ENCODE peak calls at places on chromosome 10, in five cellular contexts. Y is heart left ventricle; A is CD8-positive, alpha-beta T cell; T is GM23248; V is left ventricle myocardium inferior. I is an unnamed sample. For H3K4me1, the result is how much of the 10 kb centered on the place peaks cover.

GRCh38 chr10:47356708-47357107 is 8.5 kb downstream of the RBP3 start:
- DNase-seq in Y (no peak), A (no peak), T (no peak), V (no peak), I (no peak)

GRCh38 chr10:97780991-97781540 is 9.3 kb upstream of the SFRP5 start:
- DNase-seq in Y (peak), A (no peak), T (no peak), V (no peak), I (no peak)

GRCh38 chr10:90326498-90327267 is 531.2 kb downstream of the HTR7 start:
- DNase-seq in Y (no peak), A (no peak), T (no peak), V (no peak), I (no peak)

GRCh38 chr10:129844191-129844590 is 119.9 kb downstream of the EBF3 start:
- DNase-seq in Y (no peak), A (no peak), T (no peak), V (no peak), I (no peak)

GRCh38 chr10:32687116-32687515 is 241.2 kb downstream of the CCDC7 start:
- DNase-seq in Y (no peak), A (no peak), T (no peak), V (no peak), I (no peak)

GRCh38 chr10:119205926-119206602 is 1.3 kb upstream of the GRK5 start:
- DNase-seq in Y (peak), A (peak), T (no peak), V (peak), I (peak)

GRCh38 chr10:29535012-29535777 is 99.6 kb downstream of the SVIL start:
- DNase-seq in Y (peak), A (no peak), T (peak), V (peak), I (no peak)

GRCh38 chr10:3500408-3500856 is 284.6 kb downstream of the KLF6 start:
- DNase-seq in Y (peak), A (no peak), T (peak), V (peak), I (peak)

GRCh38 chr10:58266826-58267712 is 625 bp downstream of the IPMK start:
- DNase-seq in Y (peak), A (peak), T (peak), V (peak), I (peak)

GRCh38 chr10:31000071-31000787 is 31.4 kb downstream of the ZNF438 start:
- DNase-seq in Y (no peak), A (no peak), T (peak), V (no peak), I (no peak)

GRCh38 chr10:133590226-133590969 is 25.0 kb upstream of the SYCE1 start:
- DNase-seq in Y (no peak), A (no peak), T (no peak), V (no peak), I (no peak)

GRCh38 chr10:48254745-48255144 is 19.8 kb downstream of the FRMPD2 start:
- DNase-seq in Y (no peak), A (no peak), T (no peak), V (no peak), I (no peak)

GRCh38 chr10:129131439-129132122 is 335.5 kb upstream of the MGMT start:
- DNase-seq in Y (no peak), A (no peak), T (no peak), V (no peak), I (no peak)

GRCh38 chr10:131094406-131095108 is 217.0 kb downstream of the TCERG1L start:
- DNase-seq in Y (no peak), A (no peak), T (peak), V (no peak), I (peak)

GRCh38 chr10:58513189-58514101 is 773 bp downstream of the BICC1 start:
- DNase-seq in Y (peak), A (no peak), T (peak), V (peak), I (peak)

GRCh38 chr10:13681528-13681927 is 94.8 kb downstream of the PRPF18 start:
- DNase-seq in Y (no peak), A (no peak), T (no peak), V (no peak), I (no peak)

GRCh38 chr10:47359626-47360418 is 11.7 kb downstream of the RBP3 start:
- DNase-seq in Y (no peak), A (no peak), T (no peak), V (no peak), I (no peak)

GRCh38 chr10:42112331-42113157 is 525.8 kb downstream of the ZNF33B start:
- DNase-seq in Y (peak), A (no peak), T (no peak), V (no peak), I (no peak)

GRCh38 chr10:69336952-69337311 is 58.6 kb downstream of the HK1 start:
- DNase-seq in Y (no peak), A (no peak), T (no peak), V (no peak), I (no peak)

GRCh38 chr10:69334258-69335062 is 56.2 kb downstream of the HK1 start:
- DNase-seq in Y (no peak), A (no peak), T (no peak), V (no peak), I (no peak)

GRCh38 chr10:69333205-69333604 is 54.9 kb downstream of the HK1 start:
- DNase-seq in Y (no peak), A (no peak), T (peak), V (no peak), I (no peak)

GRCh38 chr10:69335613-69336012 is 57.3 kb downstream of the HK1 start:
- DNase-seq in Y (no peak), A (no peak), T (no peak), V (no peak), I (no peak)

DNA sequence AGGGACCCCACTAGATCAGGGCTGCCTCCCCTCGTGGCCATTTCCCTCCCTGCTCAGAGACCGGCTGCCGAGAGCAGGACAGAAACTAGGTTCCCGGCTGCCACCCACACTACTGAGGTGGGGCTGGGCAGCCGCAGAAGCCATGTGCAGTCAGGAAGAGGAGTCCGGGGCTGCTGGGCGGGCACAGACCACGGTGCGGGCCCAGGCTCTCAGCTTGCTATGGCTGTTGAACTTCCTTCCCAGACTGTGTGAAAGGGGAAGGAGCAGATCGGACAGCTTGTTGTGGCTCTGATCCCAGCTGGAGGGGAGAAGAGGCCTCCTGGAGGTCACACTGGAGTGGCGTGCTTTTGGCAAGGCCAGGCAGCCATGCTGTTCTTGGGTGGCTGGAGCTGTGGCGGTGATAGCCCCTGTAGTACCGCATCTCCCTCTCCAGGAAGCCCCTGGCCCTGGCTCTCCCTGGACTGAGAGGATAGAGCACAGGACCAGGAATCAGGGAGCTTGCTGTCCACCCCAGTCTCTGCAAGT is 56.8 kb downstream of the HK1 start:
- DNase-seq in Y (peak), A (no peak), T (no peak), V (peak), I (peak)
- H3K4me1 ChIP-seq in Y (half or more), A (under half), T (under half), V (half or more), I (half or more)

GRCh38 chr10:101837753-101838152 is 5.8 kb downstream of the KCNIP2 start:
- DNase-seq in Y (no peak), A (no peak), T (no peak), V (no peak), I (no peak)

GRCh38 chr10:101838416-101838970 is 5.1 kb downstream of the KCNIP2 start:
- DNase-seq in Y (no peak), A (no peak), T (no peak), V (no peak), I (no peak)

GRCh38 chr10:101839421-101840063 is 4.1 kb downstream of the KCNIP2 start:
- DNase-seq in Y (peak), A (peak), T (peak), V (peak), I (peak)

GRCh38 chr10:101840102-101840684 is 3.4 kb downstream of the KCNIP2 start:
- DNase-seq in Y (no peak), A (no peak), T (peak), V (no peak), I (no peak)

GRCh38 chr10:101839002-101839401 is 4.6 kb downstream of the KCNIP2 start:
- DNase-seq in Y (no peak), A (no peak), T (no peak), V (no peak), I (no peak)
- H3K4me1 ChIP-seq in Y (under half), A (under half), T (under half), V (half or more), I (half or more)

DNA sequence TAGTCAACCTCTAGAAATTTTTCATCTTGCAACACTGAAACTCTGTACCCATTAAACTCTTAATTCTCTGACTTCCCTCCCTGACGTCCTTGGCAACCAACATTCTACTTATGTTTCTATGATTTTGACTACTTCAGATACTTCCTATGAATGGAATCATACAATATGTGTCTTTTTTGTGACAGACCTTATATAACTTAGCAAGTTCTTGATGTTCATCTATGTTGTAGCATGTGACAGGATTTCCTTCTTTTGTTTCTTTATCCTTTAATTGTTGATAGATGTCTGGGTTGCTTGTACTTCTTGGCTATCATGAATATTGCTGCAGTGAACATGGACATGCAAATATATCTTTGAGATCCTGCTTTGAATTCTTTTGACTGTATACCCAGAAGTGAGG is 240.8 kb downstream of the ADK start:
- DNase-seq in Y (no peak), A (no peak), T (no peak), V (no peak), I (no peak)
- H3K4me1 ChIP-seq in Y (under half), A (under half), T (under half), V (under half), I (under half)

GRCh38 chr10:124014416-124015154 is 78.8 kb downstream of the CHST15 start:
- DNase-seq in Y (peak), A (no peak), T (no peak), V (no peak), I (no peak)

GRCh38 chr10:124016795-124017375 is 76.5 kb downstream of the CHST15 start:
- DNase-seq in Y (peak), A (no peak), T (no peak), V (no peak), I (no peak)

GRCh38 chr10:124013916-124014315 is 79.5 kb downstream of the CHST15 start:
- DNase-seq in Y (peak), A (no peak), T (no peak), V (no peak), I (no peak)

GRCh38 chr10:124017729-124018128 is 75.7 kb downstream of the CHST15 start:
- DNase-seq in Y (peak), A (no peak), T (no peak), V (no peak), I (no peak)

DNA sequence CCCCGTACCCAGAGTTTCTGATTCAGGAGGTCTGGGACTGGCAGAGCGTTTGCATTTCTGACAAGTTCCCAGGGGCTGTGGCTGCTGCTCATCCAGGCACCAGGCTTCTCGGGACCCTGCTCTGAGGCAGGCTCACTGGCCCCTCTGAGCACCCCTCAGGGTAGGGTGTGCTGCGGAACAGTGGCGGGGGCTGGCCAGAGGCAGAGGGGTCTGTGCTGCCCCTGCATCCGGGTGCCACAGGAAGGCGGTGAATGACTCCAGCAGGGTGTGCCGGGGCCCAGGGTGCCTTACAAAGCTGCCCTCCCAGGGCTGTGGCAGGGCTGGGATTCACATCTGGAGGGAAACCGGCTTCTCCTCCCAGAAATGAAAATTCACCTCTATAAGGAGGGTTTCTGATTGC is 77.4 kb downstream of the CHST15 start:
- DNase-seq in Y (peak), A (no peak), T (no peak), V (no peak), I (no peak)
- H3K4me1 ChIP-seq in Y (under half), A (under half), T (under half), V (under half), I (under half)

DNA sequence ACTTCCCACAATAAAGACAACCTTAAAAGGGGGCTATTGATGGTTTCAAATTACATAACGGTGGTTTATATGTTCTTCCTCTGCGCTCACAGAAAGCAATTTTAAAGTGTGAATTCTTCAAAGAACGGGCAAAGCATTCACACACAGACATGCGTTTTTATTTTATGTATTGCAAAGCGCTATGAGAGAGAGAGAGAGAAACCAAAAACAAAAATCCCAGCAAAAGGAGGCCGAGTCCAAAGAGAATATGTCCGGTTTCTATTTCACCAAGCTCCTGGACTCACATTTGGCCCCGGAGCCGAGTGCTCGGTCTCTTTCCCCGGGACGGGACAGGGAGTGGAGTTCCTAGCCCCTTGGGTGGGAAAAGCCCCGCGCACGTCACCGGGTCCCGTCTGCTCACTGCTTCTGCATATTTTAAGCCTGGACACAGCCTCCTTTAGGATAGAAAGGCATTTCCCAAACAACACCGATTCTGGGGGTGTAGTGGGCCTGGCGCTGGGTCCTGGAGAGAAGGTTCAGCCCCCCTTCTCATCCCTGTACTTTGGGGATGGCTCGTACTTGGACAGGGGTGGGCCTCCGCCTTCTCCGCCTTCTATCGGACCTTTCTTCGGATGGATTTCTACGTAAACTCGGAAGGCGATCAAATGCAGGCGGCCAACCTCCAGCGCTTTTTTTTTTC is 26.9 kb upstream of the VAX1 start:
- DNase-seq in Y (no peak), A (no peak), T (peak), V (no peak), I (no peak)
- H3K4me1 ChIP-seq in Y (under half), A (under half), T (under half), V (under half), I (under half)

DNA sequence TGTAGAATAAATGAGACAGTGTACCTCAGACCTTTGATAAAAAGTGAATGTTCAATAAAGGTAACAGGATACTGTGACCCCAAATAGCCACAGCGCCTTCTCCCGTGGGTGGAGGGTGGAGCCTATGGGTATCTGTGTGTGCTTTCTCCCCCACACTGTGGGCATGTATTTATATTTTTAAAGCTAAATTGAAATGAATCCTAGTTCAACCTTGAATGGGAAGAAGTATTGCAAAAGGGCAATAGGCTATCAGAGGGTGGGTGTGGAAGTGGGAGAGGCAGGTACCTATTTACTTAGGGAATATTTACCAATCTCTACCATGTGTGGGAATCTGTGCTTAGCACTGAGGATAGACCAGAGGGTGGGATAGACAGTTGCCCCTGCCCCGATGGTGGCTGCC is 68.9 kb downstream of the PFKFB3 start:
- DNase-seq in Y (no peak), A (no peak), T (no peak), V (no peak), I (no peak)
- H3K4me1 ChIP-seq in Y (under half), A (under half), T (under half), V (under half), I (half or more)

I was measured in left lung.